ENCODE peak calls at places on chromosomes 11 and 22, in four cellular contexts. T is stimulated activated CD4-positive, alpha-beta T cell treated with anti-CD3 and anti-CD28 coated beads, Interleukin-2, amount 100 ng/mL, for 48 hours; E is A549; F is activated naive CD8-positive, alpha-beta T cell treated with anti-CD3 and anti-CD28 coated beads, Interleukin-2, amount 50 U/mL, for 16 hours. L is an unnamed sample.

GRCh38 chr11:79160786-79161403 is 279.9 kb downstream of the TENM4 start:
- DNase-seq in T (no peak), F (no peak), E (no peak), L (no peak)

GRCh38 chr22:20298803-20299735 is 20.8 kb downstream of the DGCR6L start:
- DNase-seq in E (peak), F (peak), T (peak), L (peak)

GRCh38 chr11:79237676-79238075 is 203.2 kb downstream of the TENM4 start:
- DNase-seq in F (no peak), E (no peak), T (no peak), L (no peak)

GRCh38 chr11:126607776-126608625 is 252.5 kb downstream of the ST3GAL4 start:
- DNase-seq in F (no peak), T (no peak), E (no peak), L (no peak)

GRCh38 chr11:23280088-23280487 is 419.8 kb upstream of the CCDC179 start:
- DNase-seq in E (no peak), T (no peak), F (no peak), L (no peak)

GRCh38 chr11:19510468-19510867 is 202.2 kb upstream of the NAV2 start:
- DNase-seq in T (no peak), E (no peak), F (no peak), L (no peak)

GRCh38 chr11:76161261-76161961 is 44.9 kb downstream of the WNT11 start:
- DNase-seq in T (no peak), F (no peak), E (no peak), L (no peak)

GRCh38 chr11:68870470-68870869 is 28.8 kb upstream of the CPT1A start:
- DNase-seq in F (no peak), T (no peak), E (no peak), L (no peak)

GRCh38 chr11:65053826-65054503 is 4.4 kb downstream of the NAALADL1 start:
- DNase-seq in F (no peak), E (no peak), T (no peak), L (no peak)

GRCh38 chr22:35570686-35571194 is 30.1 kb downstream of the RASD2 start:
- DNase-seq in F (no peak), E (no peak), T (no peak), L (no peak)

GRCh38 chr11:85809881-85810280 is 1.1 kb downstream of the SYTL2 start:
- DNase-seq in T (no peak), E (no peak), F (no peak), L (no peak)

GRCh38 chr11:1924121-1924520 is 4.6 kb downstream of the TNNT3 start:
- DNase-seq in T (no peak), E (no peak), F (no peak), L (no peak)

GRCh38 chr11:95650271-95650670 is 139.3 kb downstream of the FAM76B start:
- DNase-seq in E (no peak), F (no peak), T (no peak), L (no peak)

GRCh38 chr11:11805228-11805627 is 36.5 kb upstream of the USP47 start:
- DNase-seq in F (no peak), E (no peak), T (no peak), L (no peak)

GRCh38 chr11:129375731-129376657 is at the start of gene BARX2:
- DNase-seq in T (no peak), F (no peak), E (no peak), L (no peak)

GRCh38 chr11:63212742-63213141 is 30.7 kb downstream of the SLC22A25 start:
- DNase-seq in F (no peak), T (peak), E (peak), L (no peak)

GRCh38 chr22:38700271-38700788 is 413 bp downstream of the JOSD1 start:
- DNase-seq in T (no peak), F (no peak), E (no peak), L (no peak)

GRCh38 chr22:50058338-50059184 is 463 bp upstream of the TTLL8 start:
- DNase-seq in F (no peak), E (no peak), T (no peak), L (no peak)

GRCh38 chr11:71327156-71328085 is 75.0 kb upstream of the SHANK2 start:
- DNase-seq in T (no peak), F (no peak), E (no peak), L (no peak)

GRCh38 chr22:39356464-39356863 is 6.7 kb downstream of the SYNGR1 start:
- DNase-seq in T (no peak), E (no peak), F (no peak), L (no peak)

GRCh38 chr11:64353761-64354506 is 5.0 kb upstream of the RPS6KA4 start:
- DNase-seq in E (no peak), F (no peak), T (no peak), L (no peak)

GRCh38 chr22:49201046-49201970 is 626.4 kb downstream of the BRD1 start:
- DNase-seq in T (no peak), E (no peak), F (no peak), L (no peak)

GRCh38 chr22:19787849-19788141 is 27.2 kb downstream of the TBX1 start:
- DNase-seq in E (no peak), T (no peak), F (no peak), L (no peak)

GRCh38 chr11:86372586-86372985 is 2.1 kb upstream of the CCDC81 start:
- DNase-seq in E (no peak), T (no peak), F (no peak), L (no peak)

GRCh38 chr11:99585606-99586005 is 564.9 kb downstream of the CNTN5 start:
- DNase-seq in T (no peak), F (no peak), E (no peak), L (no peak)

GRCh38 chr11:130653838-130654601 is 205.6 kb downstream of the ADAMTS15 start:
- DNase-seq in F (no peak), E (no peak), T (no peak), L (no peak)

GRCh38 chr22:32185821-32186220 is 19.1 kb downstream of the RFPL2 start:
- DNase-seq in E (no peak), T (no peak), F (no peak), L (no peak)

L was measured in activated naive CD4-positive, alpha-beta T cell.